ENCODE peak calls at places on chromosome 3, in eight cellular contexts. M is MCF 10A; X is B cell; P is activated T-cell treated with anti-CD3 and anti-CD28 coated beads for 48 hours; K is stimulated activated CD8-positive, alpha-beta memory T cell treated with anti-CD3 and anti-CD28 coated beads, Interleukin-2, amount 100 ng/mL, for 48 hours; Y is NCI-H1436; T is adrenal gland; C is lower leg skin. A is an unnamed sample.

GRCh38 chr3:72265250-72265649 is 480.3 kb upstream of the PROK2 start:
- DNase-seq in M (peak), X (no peak), P (no peak), K (no peak), Y (no peak), T (no peak), C (no peak), A (no peak)

GRCh38 chr3:101865751-101866509 is 16.6 kb downstream of the NFKBIZ start:
- DNase-seq in M (no peak), X (no peak), P (no peak), K (no peak), Y (no peak), T (no peak), C (no peak), A (no peak)

GRCh38 chr3:122077293-122078234 is 22.4 kb downstream of the CD86 start:
- DNase-seq in M (no peak), X (peak), P (no peak), K (no peak), Y (no peak), T (no peak), C (no peak), A (no peak)

GRCh38 chr3:58528629-58529028 is 8.4 kb downstream of the ACOX2 start:
- DNase-seq in M (peak), X (no peak), P (no peak), K (no peak), Y (no peak), T (peak), C (no peak), A (no peak)

GRCh38 chr3:100400424-100400781 is 486 bp downstream of the TOMM70 start:
- DNase-seq in M (peak), X (peak), P (peak), K (peak), Y (no peak), T (peak), C (peak), A (no peak)

GRCh38 chr3:143240921-143241320 is 121.3 kb downstream of the CHST2 start:
- DNase-seq in M (no peak), X (no peak), P (no peak), K (no peak), Y (no peak), T (no peak), C (no peak), A (no peak)

GRCh38 chr3:57559526-57559925 is 3.5 kb downstream of the PDE12 start:
- DNase-seq in M (peak), X (no peak), P (no peak), K (no peak), Y (no peak), T (no peak), C (no peak), A (no peak)

GRCh38 chr3:52204337-52205073 is 6.5 kb downstream of the ALAS1 start:
- DNase-seq in M (peak), X (no peak), P (no peak), K (no peak), Y (no peak), T (no peak), C (no peak), A (no peak)

GRCh38 chr3:120684896-120685295 is 2.9 kb upstream of the HGD start:
- DNase-seq in M (no peak), X (no peak), P (no peak), K (no peak), Y (no peak), T (no peak), C (no peak), A (no peak)

GRCh38 chr3:171257251-171258179 is 202.7 kb downstream of the TNIK start:
- DNase-seq in M (no peak), X (no peak), P (no peak), K (no peak), Y (no peak), T (no peak), C (no peak), A (no peak)

GRCh38 chr3:75342425-75342824 is 321.7 kb upstream of the FRG2C start:
- DNase-seq in M (no peak), X (no peak), P (no peak), K (no peak), Y (no peak), T (peak), C (no peak), A (no peak)

GRCh38 chr3:142709207-142709606 is 14.6 kb upstream of the TRPC1 start:
- DNase-seq in M (no peak), X (no peak), P (no peak), K (no peak), Y (no peak), T (no peak), C (no peak), A (no peak)

GRCh38 chr3:171790574-171790897 is 19.7 kb downstream of the PLD1 start:
- DNase-seq in M (no peak), X (no peak), P (no peak), K (no peak), Y (no peak), T (no peak), C (no peak), A (no peak)

GRCh38 chr3:51559266-51559907 is 20.9 kb downstream of the RAD54L2 start:
- DNase-seq in M (peak), X (no peak), P (no peak), K (no peak), Y (no peak), T (peak), C (no peak), A (no peak)

GRCh38 chr3:150344079-150344478 is 64.0 kb upstream of the TSC22D2 start:
- DNase-seq in M (no peak), X (no peak), P (no peak), K (no peak), Y (no peak), T (no peak), C (no peak), A (no peak)

GRCh38 chr3:19139863-19140262 is 8.4 kb upstream of the KCNH8 start:
- DNase-seq in M (no peak), X (no peak), P (no peak), K (no peak), Y (no peak), T (no peak), C (no peak), A (no peak)

GRCh38 chr3:53536282-53536681 is 41.9 kb downstream of the CACNA1D start:
- DNase-seq in M (no peak), X (no peak), P (no peak), K (no peak), Y (no peak), T (no peak), C (no peak), A (no peak)

GRCh38 chr3:3629911-3630310 is 169.3 kb upstream of the LRRN1 start:
- DNase-seq in M (peak), X (no peak), P (no peak), K (no peak), Y (no peak), T (no peak), C (no peak), A (no peak)

GRCh38 chr3:59327324-59327939 is 277.6 kb upstream of the CFAP20DC start:
- DNase-seq in M (peak), X (no peak), P (no peak), K (no peak), Y (no peak), T (no peak), C (no peak), A (no peak)

GRCh38 chr3:188941103-188941502 is 230.7 kb upstream of the TPRG1 start:
- DNase-seq in M (no peak), X (peak), P (no peak), K (no peak), Y (no peak), T (peak), C (no peak), A (no peak)

GRCh38 chr3:140342668-140343067 is 335.2 kb upstream of the TRIM42 start:
- DNase-seq in M (no peak), X (no peak), P (no peak), K (no peak), Y (no peak), T (no peak), C (no peak), A (no peak)

GRCh38 chr3:30835667-30836066 is 58.8 kb downstream of the GADL1 start:
- DNase-seq in M (no peak), X (no peak), P (no peak), K (no peak), Y (no peak), T (no peak), C (no peak), A (no peak)

GRCh38 chr3:131591394-131591990 is 88.7 kb upstream of the MRPL3 start:
- DNase-seq in M (peak), X (no peak), P (no peak), K (no peak), Y (no peak), T (peak), C (no peak), A (no peak)

GRCh38 chr3:140176526-140176925 is 241.5 kb downstream of the CLSTN2 start:
- DNase-seq in M (peak), X (no peak), P (no peak), K (no peak), Y (no peak), T (no peak), C (no peak), A (no peak)

GRCh38 chr3:105865016-105865623 is 3.7 kb downstream of the CBLB start:
- DNase-seq in M (no peak), X (no peak), P (no peak), K (no peak), Y (no peak), T (no peak), C (no peak), A (no peak)

GRCh38 chr3:155983834-155984474 is 113.5 kb downstream of the GMPS start:
- DNase-seq in M (no peak), X (no peak), P (no peak), K (no peak), Y (no peak), T (no peak), C (no peak), A (no peak)

GRCh38 chr3:8627541-8627940 is 17.1 kb downstream of the SSUH2 start:
- DNase-seq in M (no peak), X (no peak), P (no peak), K (no peak), Y (no peak), T (no peak), C (no peak), A (no peak)

GRCh38 chr3:115651089-115651488 is 27.8 kb downstream of the GAP43 start:
- DNase-seq in M (no peak), X (peak), P (no peak), K (no peak), Y (no peak), T (no peak), C (no peak), A (no peak)

GRCh38 chr3:130968231-130968630 is 58.4 kb downstream of the ASTE1 start:
- DNase-seq in M (no peak), X (no peak), P (no peak), K (no peak), Y (no peak), T (no peak), C (no peak), A (no peak)

GRCh38 chr3:140466535-140466934 is 211.3 kb upstream of the TRIM42 start:
- DNase-seq in M (no peak), X (no peak), P (no peak), K (no peak), Y (no peak), T (no peak), C (no peak), A (no peak)

GRCh38 chr3:24608701-24609387 is 114.2 kb upstream of the THRB start:
- DNase-seq in M (no peak), X (no peak), P (no peak), K (no peak), Y (no peak), T (no peak), C (no peak), A (no peak)

GRCh38 chr3:155320934-155321333 is 27.5 kb upstream of the STRIT1 start:
- DNase-seq in M (no peak), X (no peak), P (no peak), K (no peak), Y (no peak), T (no peak), C (no peak), A (no peak)

A was measured in ascending aorta.